ENCODE peak calls at places on chromosome 17, in eight cellular contexts. J is HCT116, A is breast epithelium, H is heart left ventricle, P is A549, Y is ovary, B is IMR-90, O is body of pancreas. L is an unnamed sample.

GRCh38 chr17:68400404-68400735 is 56.9 kb downstream of the WIPI1 start:
- DNase-seq in J (no peak), A (no peak), H (no peak), P (no peak), Y (no peak), B (no peak), O (no peak), L (no peak)

GRCh38 chr17:9343513-9343912 is 232.1 kb downstream of the STX8 start:
- DNase-seq in J (no peak), A (no peak), H (no peak), P (no peak), Y (no peak), B (peak; percentile 18), O (no peak), L (no peak)

GRCh38 chr17:36127882-36128369 is 24.3 kb downstream of the CCL4 start:
- DNase-seq in J (no peak), A (no peak), H (no peak), P (no peak), Y (no peak), B (no peak), O (no peak), L (no peak)

GRCh38 chr17:75927286-75927922 is 13.4 kb downstream of the FBF1 start:
- DNase-seq in J (peak; percentile 46), A (no peak), H (no peak), P (peak; percentile 62), Y (no peak), B (no peak), O (peak; percentile 33), L (no peak)

GRCh38 chr17:8673621-8674020 is 43.1 kb upstream of the MYH10 start:
- DNase-seq in J (no peak), A (no peak), H (peak; percentile 62), P (no peak), Y (no peak), B (peak; percentile 59), O (peak; percentile 64), L (no peak)

GRCh38 chr17:36608794-36609497 is 7.6 kb downstream of the MRM1 start:
- DNase-seq in J (peak; percentile 31), A (no peak), H (peak; percentile 40), P (peak; percentile 62), Y (peak; percentile 66), B (peak; percentile 66), O (peak; percentile 33), L (peak; percentile 71)

GRCh38 chr17:77811521-77811920 is 147.0 kb upstream of the TNRC6C start:
- DNase-seq in J (no peak), A (no peak), H (no peak), P (no peak), Y (no peak), B (no peak), O (no peak), L (peak; percentile 25)

GRCh38 chr17:33514369-33514768 is 221.3 kb upstream of the ASIC2 start:
- DNase-seq in J (no peak), A (no peak), H (no peak), P (no peak), Y (no peak), B (no peak), O (no peak), L (no peak)

GRCh38 chr17:68389041-68389440 is 68.3 kb downstream of the WIPI1 start:
- DNase-seq in J (no peak), A (no peak), H (no peak), P (no peak), Y (no peak), B (no peak), O (no peak), L (no peak)

GRCh38 chr17:55450232-55450631 is 28.6 kb upstream of the MMD start:
- DNase-seq in J (no peak), A (no peak), H (no peak), P (no peak), Y (no peak), B (no peak), O (no peak), L (no peak)

GRCh38 chr17:48647103-48647963 is 21.2 kb upstream of the HOXB9 start:
- DNase-seq in J (no peak), A (no peak), H (no peak), P (peak; percentile 63), Y (no peak), B (no peak), O (no peak), L (no peak)

GRCh38 chr17:81727324-81728031 is 15.4 kb downstream of the SLC25A10 start:
- DNase-seq in J (no peak), A (peak; percentile 73), H (no peak), P (no peak), Y (peak; percentile 30), B (no peak), O (peak; percentile 63), L (peak; percentile 72)

GRCh38 chr17:77354721-77355455 is 214.1 kb downstream of the SEC14L1 start:
- DNase-seq in J (no peak), A (no peak), H (peak; percentile 69), P (peak; percentile 65), Y (peak; percentile 96), B (peak; percentile 98), O (peak; percentile 59), L (peak; percentile 88)

GRCh38 chr17:63714550-63715277 is 14.8 kb upstream of the LIMD2 start:
- DNase-seq in J (no peak), A (no peak), H (peak; percentile 59), P (no peak), Y (no peak), B (peak; percentile 71), O (no peak), L (no peak)

GRCh38 chr17:81027591-81028505 is 7.1 kb upstream of the BAIAP2 start:
- DNase-seq in J (no peak), A (no peak), H (no peak), P (no peak), Y (peak; percentile 51), B (no peak), O (no peak), L (no peak)

GRCh38 chr17:77325826-77326581 is 185.2 kb downstream of the SEC14L1 start:
- DNase-seq in J (no peak), A (peak; percentile 46), H (peak; percentile 35), P (no peak), Y (peak; percentile 48), B (no peak), O (peak; percentile 33), L (peak; percentile 58)

GRCh38 chr17:53186004-53186403 is 636.7 kb upstream of the KIF2B start:
- DNase-seq in J (no peak), A (no peak), H (no peak), P (no peak), Y (no peak), B (no peak), O (no peak), L (no peak)

GRCh38 chr17:31697838-31698237 is 161.2 kb downstream of the COPRS start:
- DNase-seq in J (no peak), A (no peak), H (no peak), P (no peak), Y (no peak), B (no peak), O (no peak), L (no peak)

GRCh38 chr17:42118545-42118944 is 2.6 kb downstream of the KAT2A start:
- DNase-seq in J (peak; percentile 13), A (no peak), H (no peak), P (peak; percentile 61), Y (no peak), B (peak; percentile 25), O (peak; percentile 53), L (peak; percentile 70)

GRCh38 chr17:73192219-73192893 is 499 bp upstream of the COG1 start:
- DNase-seq in J (peak; percentile 75), A (peak; percentile 60), H (peak; percentile 57), P (peak; percentile 92), Y (peak; percentile 84), B (peak; percentile 65), O (peak; percentile 53), L (peak; percentile 57)
- TF ChIP-seq POLR2A in J (peak; percentile 90), A (no peak), H (no peak), P (peak; percentile 81), Y (no peak), B (peak; percentile 46), O (no peak), L (no peak)

GRCh38 chr17:14303343-14304221 is 2.7 kb downstream of the HS3ST3B1 start:
- DNase-seq in J (no peak), A (no peak), H (no peak), P (no peak), Y (peak; percentile 44), B (no peak), O (no peak), L (no peak)

GRCh38 chr17:14304222-14304844 is 3.5 kb downstream of the HS3ST3B1 start:
- DNase-seq in J (no peak), A (no peak), H (no peak), P (no peak), Y (no peak), B (no peak), O (no peak), L (no peak)

GRCh38 chr17:14305785-14306496 is 5.1 kb downstream of the HS3ST3B1 start:
- DNase-seq in J (no peak), A (no peak), H (no peak), P (no peak), Y (no peak), B (no peak), O (no peak), L (no peak)

GRCh38 chr17:14306602-14307001 is 5.7 kb downstream of the HS3ST3B1 start:
- DNase-seq in J (no peak), A (no peak), H (no peak), P (no peak), Y (no peak), B (no peak), O (no peak), L (no peak)

GRCh38 chr17:14304876-14305636 is 4.2 kb downstream of the HS3ST3B1 start:
- DNase-seq in J (no peak), A (no peak), H (no peak), P (no peak), Y (no peak), B (no peak), O (no peak), L (no peak)
- H3K4me3 ChIP-seq in J (no peak overlapping the region), A (no peak overlapping the region), H (no peak overlapping the region), P (no peak overlapping the region), Y (no peak overlapping the region), B (no peak overlapping the region), O (no peak overlapping the region), L (no peak overlapping the region)

GRCh38 chr17:73342549-73343167 is 30.9 kb upstream of the CDC42EP4 start:
- DNase-seq in J (no peak), A (no peak), H (no peak), P (peak; percentile 65), Y (no peak), B (peak; percentile 73), O (no peak), L (no peak)
- TF ChIP-seq CTCF in J (no peak), A (no peak), H (no peak), P (peak; percentile 11), Y (no peak), B (peak; percentile 17), O (no peak), L (no peak)

GRCh38 chr17:59618894-59619312 is 792 bp upstream of the CLTC start:
- DNase-seq in J (no peak), A (no peak), H (no peak), P (no peak), Y (no peak), B (peak; percentile 94), O (peak; percentile 93), L (no peak)

GRCh38 chr17:59621771-59622170 is 2.1 kb downstream of the CLTC start:
- DNase-seq in J (no peak), A (no peak), H (no peak), P (no peak), Y (no peak), B (no peak), O (no peak), L (no peak)

GRCh38 chr17:59619313-59620063 is at the start of gene CLTC:
- DNase-seq in J (peak; percentile 99), A (peak; percentile 88), H (peak; percentile 95), P (peak; percentile 99), Y (peak; percentile 94), B (peak; percentile 98), O (peak; percentile 95), L (peak; percentile 96)

GRCh38 chr17:59620064-59620359 is 317 bp downstream of the CLTC start:
- DNase-seq in J (no peak), A (no peak), H (no peak), P (no peak), Y (no peak), B (no peak), O (no peak), L (no peak)

GRCh38 chr17:59620518-59621259 is 994 bp downstream of the CLTC start:
- DNase-seq in J (peak; percentile 16), A (no peak), H (peak; percentile 54), P (peak; percentile 60), Y (no peak), B (no peak), O (peak; percentile 66), L (peak; percentile 41)
- TF ChIP-seq POLR2A in J (no peak), A (no peak), H (no peak), P (no peak), Y (no peak), B (no peak), O (no peak), L (no peak)